ENCODE peak calls at places on chromosome 17, in six cellular contexts. One of them, this sample, is unnamed.
A peak's percentile ranks its signal among the peaks of the same experiment; 100 is the strongest.

GRCh38 chr17:12857592-12857991 is 68.3 kb downstream of the ARHGAP44 start:
- DNase-seq in skeletal muscle cell: no peak
- DNase-seq in ovary: no peak
- DNase-seq in cardiac muscle cell: no peak
- DNase-seq in Caco-2: no peak
- DNase-seq in RWPE2: no peak
- DNase-seq in this sample: no peak

GRCh38 chr17:76370261-76370993 is 14.0 kb upstream of the SPHK1 start:
- DNase-seq in skeletal muscle cell: peak; percentile 86
- DNase-seq in ovary: peak; percentile 76
- DNase-seq in RWPE2: peak; percentile 92
- DNase-seq in cardiac muscle cell: no peak
- DNase-seq in Caco-2: no peak
- DNase-seq in this sample: no peak

GRCh38 chr17:3222505-3222904 is 15.0 kb downstream of the OR1A1 start:
- DNase-seq in cardiac muscle cell: no peak
- DNase-seq in RWPE2: no peak
- DNase-seq in Caco-2: no peak
- DNase-seq in ovary: no peak
- DNase-seq in skeletal muscle cell: no peak
- DNase-seq in this sample: peak; percentile 17

GRCh38 chr17:10106067-10106466 is 92.3 kb downstream of the GAS7 start:
- DNase-seq in ovary: no peak
- DNase-seq in RWPE2: no peak
- DNase-seq in cardiac muscle cell: no peak
- DNase-seq in skeletal muscle cell: no peak
- DNase-seq in Caco-2: no peak
- DNase-seq in this sample: no peak

GRCh38 chr17:48894886-48895285 is 2.3 kb downstream of the ATP5MC1 start:
- DNase-seq in RWPE2: no peak
- DNase-seq in cardiac muscle cell: no peak
- DNase-seq in Caco-2: no peak
- DNase-seq in ovary: no peak
- DNase-seq in skeletal muscle cell: no peak
- DNase-seq in this sample: no peak

GRCh38 chr17:53724726-53725125 is 98.0 kb upstream of the KIF2B start:
- DNase-seq in cardiac muscle cell: no peak
- DNase-seq in Caco-2: no peak
- DNase-seq in skeletal muscle cell: no peak
- DNase-seq in RWPE2: no peak
- DNase-seq in ovary: no peak
- DNase-seq in this sample: no peak

GRCh38 chr17:16283705-16284104 is 66.7 kb downstream of the PIGL start:
- DNase-seq in ovary: no peak
- DNase-seq in Caco-2: no peak
- DNase-seq in RWPE2: no peak
- DNase-seq in cardiac muscle cell: no peak
- DNase-seq in skeletal muscle cell: peak; percentile 45
- DNase-seq in this sample: no peak

GRCh38 chr17:3695129-3695722 is 729 bp downstream of the P2RX5 start:
- DNase-seq in Caco-2: no peak
- DNase-seq in ovary: no peak
- DNase-seq in skeletal muscle cell: no peak
- DNase-seq in RWPE2: no peak
- DNase-seq in cardiac muscle cell: no peak
- DNase-seq in this sample: no peak

GRCh38 chr17:40937384-40937819 is at the start of gene KRT23:
- DNase-seq in Caco-2: no peak
- DNase-seq in skeletal muscle cell: no peak
- DNase-seq in cardiac muscle cell: no peak
- DNase-seq in RWPE2: no peak
- DNase-seq in ovary: no peak
- DNase-seq in this sample: no peak

GRCh38 chr17:40448639-40449261 is 5.5 kb downstream of the IGFBP4 start:
- DNase-seq in Caco-2: no peak
- DNase-seq in ovary: peak; percentile 34
- DNase-seq in skeletal muscle cell: no peak
- DNase-seq in cardiac muscle cell: no peak
- DNase-seq in RWPE2: no peak
- DNase-seq in this sample: no peak

GRCh38 chr17:75611746-75612437 is 21.3 kb upstream of the SMIM5 start:
- DNase-seq in cardiac muscle cell: no peak
- DNase-seq in RWPE2: no peak
- DNase-seq in ovary: no peak
- DNase-seq in Caco-2: peak; percentile 34
- DNase-seq in skeletal muscle cell: no peak
- DNase-seq in this sample: no peak

GRCh38 chr17:703081-703875 is 11.4 kb downstream of the VPS53 start:
- DNase-seq in RWPE2: no peak
- DNase-seq in ovary: no peak
- DNase-seq in Caco-2: no peak
- DNase-seq in skeletal muscle cell: no peak
- DNase-seq in cardiac muscle cell: no peak
- DNase-seq in this sample: no peak

GRCh38 chr17:36632916-36633846 is 31.8 kb downstream of the MRM1 start:
- DNase-seq in skeletal muscle cell: no peak
- DNase-seq in Caco-2: no peak
- DNase-seq in RWPE2: no peak
- DNase-seq in cardiac muscle cell: no peak
- DNase-seq in ovary: no peak
- DNase-seq in this sample: no peak

GRCh38 chr17:29687601-29688000 is 64.9 kb upstream of the CORO6 start:
- DNase-seq in skeletal muscle cell: no peak
- DNase-seq in ovary: no peak
- DNase-seq in Caco-2: no peak
- DNase-seq in RWPE2: no peak
- DNase-seq in cardiac muscle cell: no peak
- DNase-seq in this sample: no peak

GRCh38 chr17:54662978-54663876 is 237.4 kb upstream of the TOM1L1 start:
- DNase-seq in cardiac muscle cell: no peak
- DNase-seq in Caco-2: peak; percentile 39
- DNase-seq in ovary: no peak
- DNase-seq in skeletal muscle cell: no peak
- DNase-seq in RWPE2: no peak
- DNase-seq in this sample: no peak

GRCh38 chr17:73232587-73233373 is 28.9 kb downstream of the CPSF4L start:
- DNase-seq in skeletal muscle cell: no peak
- DNase-seq in cardiac muscle cell: peak; percentile 63
- DNase-seq in ovary: no peak
- DNase-seq in Caco-2: peak; percentile 60
- DNase-seq in RWPE2: no peak
- DNase-seq in this sample: no peak

GRCh38 chr17:83094291-83094690 is 14.9 kb downstream of the METRNL start:
- DNase-seq in cardiac muscle cell: no peak
- DNase-seq in ovary: no peak
- DNase-seq in Caco-2: no peak
- DNase-seq in skeletal muscle cell: no peak
- DNase-seq in RWPE2: no peak
- DNase-seq in this sample: no peak

GRCh38 chr17:33291248-33292183 is 1.6 kb downstream of the ASIC2 start:
- DNase-seq in ovary: no peak
- DNase-seq in RWPE2: no peak
- DNase-seq in cardiac muscle cell: peak; percentile 41
- DNase-seq in Caco-2: peak; percentile 24
- DNase-seq in skeletal muscle cell: no peak
- DNase-seq in this sample: no peak

GRCh38 chr17:78143214-78144145 is 2.7 kb upstream of the C17orf99 start:
- DNase-seq in ovary: no peak
- DNase-seq in Caco-2: no peak
- DNase-seq in skeletal muscle cell: no peak
- DNase-seq in RWPE2: no peak
- DNase-seq in cardiac muscle cell: no peak
- DNase-seq in this sample: no peak
- H3K4me3 ChIP-seq in ovary: no peak overlapping the region
- H3K4me3 ChIP-seq in Caco-2: no peak overlapping the region
- H3K4me3 ChIP-seq in skeletal muscle cell: no peak overlapping the region
- H3K4me3 ChIP-seq in RWPE2: no peak overlapping the region
- H3K4me3 ChIP-seq in cardiac muscle cell: no peak overlapping the region
- H3K4me3 ChIP-seq in this sample: no peak overlapping the region

DNA sequence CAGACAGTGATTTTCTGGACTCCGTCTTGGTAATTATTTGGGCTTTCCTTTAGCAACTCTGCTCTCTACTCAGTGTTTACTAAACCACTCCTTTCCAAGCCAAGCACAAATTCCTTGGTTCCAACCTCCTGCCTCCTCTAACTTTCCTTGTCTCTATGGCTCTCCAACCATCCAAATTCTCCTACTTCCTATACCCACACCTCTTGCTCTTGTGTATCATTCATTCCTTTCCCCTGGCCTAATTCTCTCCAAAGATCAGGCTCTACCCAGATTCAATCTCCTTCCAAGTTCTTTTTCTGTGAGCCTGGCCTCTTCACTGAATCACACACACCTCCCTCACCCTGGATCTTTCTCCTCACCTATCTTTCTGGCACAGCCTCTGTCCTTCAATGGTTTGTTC is 1.1 kb downstream of the NEURL4 start:
- DNase-seq in skeletal muscle cell: no peak
- DNase-seq in cardiac muscle cell: no peak
- DNase-seq in ovary: no peak
- DNase-seq in RWPE2: no peak
- DNase-seq in Caco-2: no peak
- DNase-seq in this sample: no peak
- H3K4me3 ChIP-seq in skeletal muscle cell: peak overlapping the region; percentile 86
- H3K4me3 ChIP-seq in cardiac muscle cell: peak overlapping the region; percentile 81
- H3K4me3 ChIP-seq in ovary: no peak overlapping the region
- H3K4me3 ChIP-seq in RWPE2: peak overlapping the region; percentile 56
- H3K4me3 ChIP-seq in Caco-2: peak overlapping the region; percentile 89
- H3K4me3 ChIP-seq in this sample: peak overlapping the region; percentile 77

DNA sequence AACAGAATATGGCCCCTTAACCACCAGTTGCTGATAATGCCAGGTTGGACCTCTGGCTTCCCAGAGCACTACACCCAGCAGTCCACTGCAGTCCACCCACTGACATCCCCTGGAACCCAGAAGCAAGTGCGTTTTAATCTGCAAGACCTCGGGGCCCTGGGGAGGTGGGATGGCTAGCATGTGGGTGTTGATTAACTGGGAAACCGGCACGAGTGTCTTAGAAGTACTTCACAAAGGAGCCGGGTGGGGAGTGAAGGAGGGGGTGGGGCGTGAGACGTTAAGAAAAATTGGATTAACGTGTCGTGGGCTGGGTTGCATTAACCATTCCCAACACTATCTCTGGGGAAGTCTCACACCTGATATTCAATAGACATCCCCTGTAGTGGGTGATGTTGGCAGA is 6.1 kb upstream of the HIC1 start:
- DNase-seq in ovary: peak; percentile 35
- DNase-seq in skeletal muscle cell: no peak
- DNase-seq in Caco-2: no peak
- DNase-seq in RWPE2: no peak
- DNase-seq in cardiac muscle cell: no peak
- DNase-seq in this sample: no peak
- H3K4me3 ChIP-seq in ovary: no peak overlapping the region
- H3K4me3 ChIP-seq in skeletal muscle cell: peak overlapping the region; percentile 69
- H3K4me3 ChIP-seq in Caco-2: peak overlapping the region; percentile 53
- H3K4me3 ChIP-seq in RWPE2: peak overlapping the region; percentile 79
- H3K4me3 ChIP-seq in cardiac muscle cell: no peak overlapping the region
- H3K4me3 ChIP-seq in this sample: peak overlapping the region; percentile 67

GRCh38 chr17:5492970-5493369 is 6.6 kb downstream of the MIS12 start:
- DNase-seq in skeletal muscle cell: no peak
- DNase-seq in RWPE2: no peak
- DNase-seq in ovary: no peak
- DNase-seq in cardiac muscle cell: no peak
- DNase-seq in Caco-2: no peak
- DNase-seq in this sample: no peak
- H3K4me3 ChIP-seq in skeletal muscle cell: no peak overlapping the region
- H3K4me3 ChIP-seq in RWPE2: no peak overlapping the region
- H3K4me3 ChIP-seq in ovary: no peak overlapping the region
- H3K4me3 ChIP-seq in cardiac muscle cell: no peak overlapping the region
- H3K4me3 ChIP-seq in Caco-2: no peak overlapping the region
- H3K4me3 ChIP-seq in this sample: no peak overlapping the region